ENCODE peak calls at places on chromosomes 6 and 20, in nine cellular contexts. Y, A, N, C, W, M, V, D and X are unnamed samples.

GRCh38 chr20:50318709-50319108 is 128.1 kb downstream of the CEBPB start:
- DNase-seq in D (no peak), W (no peak), C (no peak), V (no peak), A (no peak), N (no peak), M (no peak), Y (no peak), X (no peak)

GRCh38 chr6:37131104-37131959 is 38.6 kb upstream of the PIM1 start:
- DNase-seq in N (peak), C (no peak), V (peak), D (no peak), Y (no peak), A (no peak), W (peak), M (peak), X (no peak)

GRCh38 chr6:158660331-158660730 is 10.5 kb downstream of the SYTL3 start:
- DNase-seq in W (no peak), D (no peak), M (peak), Y (no peak), V (no peak), A (no peak), N (peak), C (no peak), X (no peak)

GRCh38 chr20:37845261-37845681 is 57.7 kb upstream of the VSTM2L start:
- DNase-seq in A (no peak), V (no peak), N (no peak), D (no peak), Y (no peak), C (no peak), M (peak), W (peak), X (no peak)

GRCh38 chr6:36061236-36061635 is 33.6 kb downstream of the MAPK14 start:
- DNase-seq in N (no peak), A (no peak), V (no peak), W (no peak), D (no peak), C (no peak), Y (no peak), M (no peak), X (no peak)

GRCh38 chr20:53099851-53100250 is 127.7 kb downstream of the TSHZ2 start:
- DNase-seq in V (no peak), D (no peak), C (no peak), Y (no peak), A (no peak), W (no peak), N (no peak), M (no peak), X (no peak)

GRCh38 chr20:4613718-4614620 is 107.7 kb upstream of the PRND start:
- DNase-seq in M (peak), W (peak), N (peak), C (peak), Y (peak), V (peak), A (peak), D (peak), X (no peak)

GRCh38 chr20:25012616-25013189 is 20.2 kb upstream of the APMAP start:
- DNase-seq in W (no peak), V (peak), D (no peak), M (no peak), A (no peak), C (no peak), Y (no peak), N (no peak), X (no peak)

GRCh38 chr20:5191829-5192569 is 65.2 kb downstream of the CDS2 start:
- DNase-seq in D (no peak), N (peak), W (no peak), V (no peak), A (peak), C (no peak), M (peak), Y (peak), X (peak)

GRCh38 chr6:138588805-138589434 is 89.6 kb upstream of the NHSL1 start:
- DNase-seq in A (peak), N (peak), M (peak), V (peak), C (peak), W (peak), Y (peak), D (no peak), X (peak)